ENCODE peak calls at places on chromosomes 1 and 21, in eight cellular contexts. Y is NCI-H446 treated with DMSO at 0.1 percent for 48 hours; M is stimulated activated CD8-positive, alpha-beta memory T cell treated with anti-CD3 and anti-CD28 coated beads, Interleukin-4, amount 100 ng/mL, for 48 hours; S is T follicular helper cell; A is T1000; O is sigmoid colon; T is EL; I is GM20000. N is an unnamed sample.

GRCh38 chr1:79055856-79056255 is 49.3 kb upstream of the ADGRL4 start:
- DNase-seq in Y (no peak), M (no peak), S (no peak), A (no peak), O (no peak), T (no peak), I (no peak), N (no peak)

GRCh38 chr1:192545781-192546521 is 29.6 kb upstream of the RGS1 start:
- DNase-seq in Y (no peak), M (no peak), S (no peak), A (no peak), O (no peak), T (no peak), I (peak; percentile 21), N (no peak)

GRCh38 chr21:14753069-14753465 is 207.0 kb upstream of the SAMSN1 start:
- DNase-seq in Y (no peak), M (no peak), S (no peak), A (no peak), O (no peak), T (no peak), I (no peak), N (no peak)

GRCh38 chr1:3186526-3186921 is 117.5 kb downstream of the PRDM16 start:
- DNase-seq in Y (no peak), M (no peak), S (no peak), A (no peak), O (peak; percentile 84), T (peak; percentile 1), I (no peak), N (peak; percentile 74)

GRCh38 chr21:41903559-41904351 is 24.6 kb upstream of the PRDM15 start:
- DNase-seq in Y (no peak), M (no peak), S (no peak), A (no peak), O (peak; percentile 40), T (no peak), I (no peak), N (no peak)

GRCh38 chr21:45916011-45916840 is 65.3 kb upstream of the COL6A1 start:
- DNase-seq in Y (no peak), M (no peak), S (no peak), A (no peak), O (no peak), T (no peak), I (no peak), N (no peak)

GRCh38 chr1:217393901-217394300 is 237.0 kb downstream of the GPATCH2 start:
- DNase-seq in Y (no peak), M (no peak), S (no peak), A (no peak), O (no peak), T (no peak), I (no peak), N (peak; percentile 14)

GRCh38 chr21:29145354-29145782 is 14.9 kb downstream of the MAP3K7CL start:
- DNase-seq in Y (peak; percentile 98), M (no peak), S (no peak), A (no peak), O (peak; percentile 69), T (peak; percentile 92), I (no peak), N (peak; percentile 83)

GRCh38 chr1:77948841-77949424 is 29.9 kb downstream of the FUBP1 start:
- DNase-seq in Y (no peak), M (no peak), S (no peak), A (no peak), O (no peak), T (peak; percentile 39), I (no peak), N (peak; percentile 61)

GRCh38 chr21:22842875-22843274 is 1844.7 kb downstream of the NCAM2 start:
- DNase-seq in Y (no peak), M (no peak), S (no peak), A (no peak), O (no peak), T (no peak), I (no peak), N (no peak)